ENCODE peak calls at places on chromosomes 16 and 17, in seven cellular contexts. N is fibroblast of pulmonary artery, H is H1, U is aorta, L is A549, E is HFF-Myc, Q is thoracic aorta. S is an unnamed sample.

GRCh38 chr17:60231234-60231633 is 81.5 kb downstream of the CA4 start:
- DNase-seq in L (peak), Q (no peak), H (no peak), E (no peak), N (peak), U (no peak), S (peak)

GRCh38 chr16:10663744-10664143 is 31.0 kb downstream of the TEKT5 start:
- DNase-seq in E (no peak), N (no peak), Q (no peak), L (no peak), U (peak), H (no peak), S (no peak)

GRCh38 chr17:30808785-30809286 is 15.7 kb downstream of the CRLF3 start:
- DNase-seq in N (no peak), U (no peak), Q (no peak), L (no peak), H (no peak), E (no peak), S (no peak)

GRCh38 chr17:68184816-68185436 is 62.9 kb upstream of the AMZ2 start:
- DNase-seq in N (no peak), H (no peak), E (no peak), L (no peak), Q (no peak), U (no peak), S (no peak)

GRCh38 chr16:11224096-11224893 is 31.7 kb downstream of the SOCS1 start:
- DNase-seq in Q (peak), N (no peak), L (no peak), E (no peak), H (no peak), U (peak), S (no peak)

GRCh38 chr17:70296456-70296855 is 127.1 kb downstream of the KCNJ2 start:
- DNase-seq in L (no peak), N (no peak), H (no peak), E (no peak), U (no peak), Q (no peak), S (no peak)

GRCh38 chr17:58328195-58329034 is at the start of gene TSPOAP1:
- DNase-seq in Q (no peak), U (peak), H (peak), E (no peak), N (no peak), L (no peak), S (no peak)

GRCh38 chr16:48234630-48235029 is 9.5 kb upstream of the LONP2 start:
- DNase-seq in E (no peak), H (no peak), U (no peak), N (no peak), L (no peak), Q (no peak), S (no peak)

GRCh38 chr17:72304859-72305258 is 184.0 kb downstream of the SOX9 start:
- DNase-seq in L (no peak), E (no peak), Q (no peak), U (no peak), N (no peak), H (no peak), S (no peak)

GRCh38 chr16:89957214-89957785 is 8.7 kb downstream of the DEF8 start:
- DNase-seq in H (no peak), E (no peak), L (no peak), Q (no peak), N (no peak), U (no peak), S (no peak)

GRCh38 chr16:20839504-20839903 is 33.2 kb downstream of the REXO5 start:
- DNase-seq in Q (no peak), L (no peak), E (no peak), U (no peak), H (no peak), N (no peak), S (no peak)

GRCh38 chr17:42135151-42135550 is 12.5 kb downstream of the HSPB9 start:
- DNase-seq in N (no peak), E (no peak), U (no peak), H (no peak), L (no peak), Q (no peak), S (no peak)
- H3K4me3 ChIP-seq in N (no peak), E (no peak), U (no peak), H (no peak), L (no peak), Q (no peak), S (no peak)

GRCh38 chr17:48910370-48910769 is 2.2 kb downstream of the UBE2Z start:
- DNase-seq in Q (no peak), L (no peak), H (no peak), N (no peak), U (no peak), E (no peak), S (no peak)
- H3K4me3 ChIP-seq in Q (no peak), L (peak), H (peak), N (peak), U (no peak), E (peak), S (peak)

GRCh38 chr17:29613856-29614255 is 8.9 kb downstream of the CORO6 start:
- DNase-seq in N (no peak), E (no peak), H (no peak), Q (no peak), L (no peak), U (no peak), S (no peak)
- H3K4me3 ChIP-seq in N (peak), E (no peak), H (peak), Q (peak), L (peak), U (no peak), S (no peak)

DNA sequence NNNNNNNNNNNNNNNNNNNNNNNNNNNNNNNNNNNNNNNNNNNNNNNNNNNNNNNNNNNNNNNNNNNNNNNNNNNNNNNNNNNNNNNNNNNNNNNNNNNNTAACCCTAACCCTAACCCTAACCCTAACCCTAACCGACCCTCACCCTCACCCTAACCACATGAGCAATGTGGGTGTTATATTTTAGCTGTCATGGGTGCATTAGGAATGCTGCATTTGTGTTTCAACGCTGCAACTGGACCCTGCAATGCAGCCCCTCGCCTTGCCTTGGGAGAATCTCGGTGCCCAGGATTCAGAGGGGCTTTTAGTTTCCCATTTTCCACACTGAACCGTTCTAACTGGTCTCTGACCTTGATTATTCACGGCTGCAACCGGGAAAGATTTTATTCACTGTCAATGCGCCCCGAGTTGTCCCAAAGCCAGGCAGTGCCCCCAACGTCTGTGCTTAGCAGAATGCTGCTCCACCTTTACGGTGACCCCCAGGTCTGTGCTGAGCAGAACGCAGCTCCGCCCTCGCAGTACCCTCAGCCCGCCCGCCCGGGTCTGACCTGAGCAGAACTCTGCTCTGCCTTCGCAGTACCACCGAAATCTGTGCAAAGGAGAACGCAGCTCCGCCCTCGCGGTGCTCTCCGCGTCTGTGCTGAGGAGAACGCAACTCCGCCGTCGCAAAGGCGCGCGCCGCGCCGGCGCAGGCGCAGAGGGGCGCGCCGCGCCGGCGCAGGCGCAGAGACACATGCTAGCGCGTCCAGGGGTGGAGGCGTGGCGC is 43.3 kb downstream of the POLR3K start:
- DNase-seq in L (no peak), E (no peak), H (no peak), N (peak), U (no peak), Q (no peak), S (no peak)
- H3K4me3 ChIP-seq in L (peak), E (peak), H (no peak), N (peak), U (no peak), Q (no peak), S (peak)

GRCh38 chr16:87919681-87919994 is 16.7 kb downstream of the CA5A start:
- DNase-seq in L (no peak), U (no peak), E (no peak), Q (no peak), N (no peak), H (no peak), S (no peak)

GRCh38 chr16:87917503-87917902 is 18.8 kb downstream of the CA5A start:
- DNase-seq in L (no peak), U (no peak), E (no peak), Q (no peak), H (no peak), N (no peak), S (no peak)

GRCh38 chr16:87921236-87921773 is 15.0 kb downstream of the CA5A start:
- DNase-seq in U (no peak), Q (no peak), N (no peak), E (no peak), L (no peak), H (no peak), S (no peak)

GRCh38 chr16:87918314-87918713 is 18.0 kb downstream of the CA5A start:
- DNase-seq in L (no peak), H (no peak), E (no peak), N (no peak), U (peak), Q (peak), S (peak)

DNA sequence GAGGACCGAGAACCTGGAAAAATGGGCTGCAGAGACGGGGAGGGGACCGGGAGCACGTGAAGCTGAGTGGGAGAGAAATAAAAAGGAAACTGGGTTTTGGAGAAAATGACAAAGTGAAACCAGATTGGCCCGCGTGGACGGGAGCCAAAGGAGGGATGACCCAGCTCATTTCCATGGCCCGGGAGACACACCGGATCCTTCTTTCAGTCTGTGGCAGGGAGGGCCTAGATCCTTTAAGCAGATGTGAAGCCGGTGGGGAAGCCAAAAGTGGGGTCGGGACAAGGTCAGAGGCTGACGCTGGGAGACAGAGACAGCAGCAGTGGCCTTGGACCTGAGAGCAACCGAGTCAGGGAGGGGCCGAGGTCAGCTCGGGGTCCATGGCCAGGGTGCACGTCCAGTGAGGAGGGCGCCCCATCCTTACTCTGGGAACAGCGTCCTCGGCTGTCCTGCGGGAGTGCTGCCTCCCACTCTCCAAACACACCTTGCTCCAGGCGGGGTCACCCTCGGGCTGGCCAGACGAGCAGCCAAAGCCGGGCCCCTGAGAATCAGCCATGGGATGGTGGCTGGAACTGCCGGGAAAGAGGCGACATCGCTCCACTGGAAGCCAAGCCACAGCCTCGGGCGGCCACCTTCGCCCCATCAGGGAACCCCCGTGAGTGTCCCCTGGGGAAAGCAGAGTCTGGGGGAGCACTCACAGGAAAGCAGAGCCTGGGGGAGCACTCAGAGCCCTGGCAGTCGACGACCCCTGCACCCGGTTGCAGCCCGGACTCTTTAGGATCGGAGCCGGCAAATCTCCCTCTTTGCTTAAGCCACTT is 17.3 kb downstream of the CA5A start:
- DNase-seq in N (no peak), H (no peak), L (no peak), Q (no peak), U (peak), E (no peak), S (peak)
- H3K4me3 ChIP-seq in N (no peak), H (no peak), L (no peak), Q (peak), U (no peak), E (no peak), S (no peak)

DNA sequence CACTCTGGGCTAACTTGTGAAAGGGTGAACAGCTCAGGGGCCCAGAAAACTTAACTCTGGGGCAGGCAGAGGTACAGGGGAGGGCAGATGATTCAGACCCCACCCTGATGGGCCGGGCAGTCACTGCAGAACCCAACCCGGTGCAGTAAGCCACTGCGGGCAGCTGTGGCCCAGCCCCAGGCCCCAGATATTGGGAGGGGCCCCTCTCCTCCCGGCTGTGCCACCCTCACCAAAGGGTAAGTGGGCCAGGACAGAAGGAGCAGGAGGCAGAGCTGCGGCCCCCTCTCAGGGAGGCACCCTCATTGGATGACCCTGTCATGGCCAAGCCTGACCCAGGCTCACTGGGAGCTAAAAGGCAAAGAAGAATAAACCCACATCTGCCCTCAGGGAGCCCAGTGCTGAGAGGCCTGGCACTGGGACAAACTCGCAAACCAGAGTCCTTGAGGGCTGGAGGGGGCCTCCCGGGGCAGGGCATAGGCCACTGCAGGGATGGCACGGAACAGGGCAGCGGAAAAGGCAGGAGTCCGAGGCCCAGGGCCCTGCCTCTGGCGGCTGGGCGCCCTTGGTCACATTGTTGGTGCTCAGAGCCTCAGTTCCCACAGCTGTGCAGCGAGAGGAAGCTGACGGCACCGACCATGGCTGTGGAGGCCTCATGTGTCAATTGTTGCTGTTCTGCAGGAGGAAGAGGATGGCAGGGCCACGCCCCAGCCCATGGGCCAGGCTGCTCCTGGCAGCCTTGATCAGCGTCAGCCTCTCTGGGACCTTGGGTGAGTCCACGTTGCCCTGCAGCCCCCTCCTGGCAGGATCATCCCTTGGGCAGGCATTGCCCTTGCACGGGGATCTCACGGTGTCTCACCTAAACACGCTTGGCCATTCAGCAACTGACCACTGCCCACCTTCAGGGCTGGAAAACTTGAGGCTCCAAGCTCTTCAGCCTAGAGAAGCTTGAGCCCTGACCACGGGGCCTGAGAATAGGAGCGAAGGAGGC is 3.1 kb downstream of the ITGB4 start:
- DNase-seq in N (no peak), E (no peak), U (no peak), Q (no peak), L (no peak), H (no peak), S (no peak)
- H3K4me3 ChIP-seq in N (no peak), E (no peak), U (no peak), Q (no peak), L (no peak), H (no peak), S (no peak)

DNA sequence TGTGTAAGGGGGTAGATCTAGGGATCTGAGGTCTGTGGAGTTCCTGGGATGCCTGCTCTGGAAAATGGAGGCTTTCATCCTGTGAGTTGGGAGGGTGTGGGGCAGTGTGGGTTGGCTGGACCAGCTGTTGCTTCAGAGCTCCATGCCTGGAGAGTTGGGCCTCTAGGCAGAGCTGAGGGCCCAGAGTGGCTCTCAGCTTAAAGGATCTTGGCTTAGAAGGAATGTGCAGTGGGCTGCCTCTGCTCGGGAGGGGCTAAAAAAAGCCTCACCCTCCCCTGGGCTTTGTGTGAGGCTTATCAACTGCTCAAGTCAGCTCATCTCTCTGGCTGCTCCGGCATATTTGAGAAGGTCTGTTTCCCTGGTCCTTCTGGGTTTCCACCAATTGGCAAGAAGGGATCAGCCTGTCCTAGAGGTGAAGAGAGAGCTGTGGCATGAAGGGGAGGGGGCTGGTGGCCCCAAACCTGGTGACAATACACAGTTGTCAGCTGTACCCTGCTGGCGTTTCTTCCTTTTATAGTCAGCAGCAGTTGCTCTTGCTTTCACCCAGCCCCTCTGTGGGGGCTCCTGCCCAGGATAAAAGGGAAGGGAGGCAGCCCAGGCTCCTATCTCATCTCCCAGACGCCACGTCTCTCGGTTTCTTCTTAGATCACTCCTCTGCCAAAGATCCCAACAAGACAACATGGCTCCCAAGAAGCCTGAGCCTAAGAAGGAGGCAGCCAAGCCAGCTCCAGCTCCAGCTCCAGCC is at the start of gene MYL4:
- DNase-seq in Q (no peak), H (no peak), N (no peak), L (no peak), U (no peak), E (no peak), S (no peak)
- H3K4me3 ChIP-seq in Q (no peak), H (no peak), N (no peak), L (no peak), U (no peak), E (no peak), S (no peak)

DNA sequence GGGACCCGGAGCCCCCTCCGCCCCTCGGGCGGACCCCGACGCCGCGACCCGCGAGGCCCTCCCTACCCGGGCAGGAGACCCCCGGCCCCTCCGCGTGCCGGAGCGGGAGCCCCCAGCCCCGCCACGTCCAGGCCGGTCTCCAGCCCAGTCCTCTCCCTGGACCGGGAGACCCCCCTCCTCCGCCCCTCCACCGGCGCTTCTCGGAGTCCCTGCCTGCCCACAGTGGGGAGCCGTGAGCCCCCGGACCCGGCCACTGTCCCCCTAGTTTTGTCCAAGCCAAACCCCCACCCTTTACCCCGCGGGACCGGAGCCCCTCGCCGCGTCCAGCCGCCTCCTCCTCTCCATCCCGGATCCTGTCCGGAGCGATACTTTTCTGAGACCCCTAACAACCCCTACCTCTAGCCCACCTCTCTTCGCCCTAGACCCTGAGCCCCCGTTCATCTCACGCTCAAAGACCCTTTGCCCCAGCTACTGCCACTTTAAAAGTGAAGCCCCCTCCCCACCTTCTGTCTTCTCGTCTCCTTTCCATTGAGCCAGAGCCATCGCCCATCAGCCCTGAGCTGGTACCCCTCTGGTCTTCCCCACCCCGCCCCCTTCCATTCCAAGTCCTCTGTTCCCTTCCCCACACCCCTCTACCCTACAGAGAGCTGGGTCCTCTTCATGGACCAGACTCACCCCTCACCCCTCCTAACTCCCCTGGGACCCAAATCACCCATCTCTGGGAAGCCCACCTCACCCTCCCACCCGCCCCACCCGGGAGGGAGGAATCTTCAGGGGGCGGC is 1.0 kb downstream of the NECAB2 start:
- DNase-seq in Q (no peak), L (no peak), N (no peak), H (no peak), U (no peak), E (no peak), S (no peak)
- H3K4me3 ChIP-seq in Q (no peak), L (no peak), N (no peak), H (peak), U (no peak), E (no peak), S (no peak)